ENCODE peak calls at places on chromosomes 1 and 21, in seven cellular contexts. One of them, this sample, is unnamed.

GRCh38 chr1:27623327-27624212 is 11.4 kb downstream of the FGR start:
- DNase-seq in endothelial cell of umbilical vein: no peak
- DNase-seq in PC-9: no peak
- DNase-seq in fibroblast of lung: no peak
- DNase-seq in astrocyte: no peak
- DNase-seq in HCT116: no peak
- DNase-seq in OCI-LY7: no peak
- DNase-seq in this sample: no peak

GRCh38 chr1:54500030-54500389 is 48.0 kb upstream of the ACOT11 start:
- DNase-seq in endothelial cell of umbilical vein: no peak
- DNase-seq in OCI-LY7: no peak
- DNase-seq in PC-9: no peak
- DNase-seq in HCT116: no peak
- DNase-seq in fibroblast of lung: no peak
- DNase-seq in astrocyte: no peak
- DNase-seq in this sample: no peak

GRCh38 chr1:215669806-215670485 is 102.8 kb downstream of the KCTD3 start:
- DNase-seq in fibroblast of lung: peak
- DNase-seq in PC-9: no peak
- DNase-seq in astrocyte: peak
- DNase-seq in OCI-LY7: no peak
- DNase-seq in endothelial cell of umbilical vein: no peak
- DNase-seq in HCT116: no peak
- DNase-seq in this sample: peak

GRCh38 chr1:57674803-57675202 is 250.9 kb upstream of the DAB1 start:
- DNase-seq in HCT116: no peak
- DNase-seq in fibroblast of lung: no peak
- DNase-seq in endothelial cell of umbilical vein: no peak
- DNase-seq in PC-9: no peak
- DNase-seq in astrocyte: no peak
- DNase-seq in OCI-LY7: no peak
- DNase-seq in this sample: no peak

GRCh38 chr1:87869563-87869962 is 540.9 kb downstream of the LMO4 start:
- DNase-seq in OCI-LY7: no peak
- DNase-seq in HCT116: no peak
- DNase-seq in fibroblast of lung: peak
- DNase-seq in endothelial cell of umbilical vein: peak
- DNase-seq in PC-9: no peak
- DNase-seq in astrocyte: peak
- DNase-seq in this sample: peak

GRCh38 chr1:230163719-230164118 is 96.7 kb downstream of the GALNT2 start:
- DNase-seq in fibroblast of lung: no peak
- DNase-seq in endothelial cell of umbilical vein: no peak
- DNase-seq in astrocyte: no peak
- DNase-seq in OCI-LY7: no peak
- DNase-seq in HCT116: no peak
- DNase-seq in PC-9: no peak
- DNase-seq in this sample: no peak

GRCh38 chr1:116842654-116843053 is 67.1 kb upstream of the PTGFRN start:
- DNase-seq in fibroblast of lung: no peak
- DNase-seq in OCI-LY7: no peak
- DNase-seq in endothelial cell of umbilical vein: peak
- DNase-seq in HCT116: no peak
- DNase-seq in PC-9: no peak
- DNase-seq in astrocyte: no peak
- DNase-seq in this sample: no peak

GRCh38 chr1:26220199-26220912 is 13.6 kb upstream of the CEP85 start:
- DNase-seq in OCI-LY7: no peak
- DNase-seq in PC-9: no peak
- DNase-seq in HCT116: no peak
- DNase-seq in astrocyte: no peak
- DNase-seq in fibroblast of lung: peak
- DNase-seq in endothelial cell of umbilical vein: no peak
- DNase-seq in this sample: no peak

GRCh38 chr1:36134805-36135339 is 9.8 kb upstream of the COL8A2 start:
- DNase-seq in endothelial cell of umbilical vein: peak
- DNase-seq in astrocyte: peak
- DNase-seq in fibroblast of lung: peak
- DNase-seq in PC-9: peak
- DNase-seq in HCT116: no peak
- DNase-seq in OCI-LY7: peak
- DNase-seq in this sample: peak

GRCh38 chr1:81478217-81478616 is 322.5 kb upstream of the ADGRL2 start:
- DNase-seq in PC-9: no peak
- DNase-seq in astrocyte: no peak
- DNase-seq in HCT116: no peak
- DNase-seq in OCI-LY7: no peak
- DNase-seq in fibroblast of lung: peak
- DNase-seq in endothelial cell of umbilical vein: no peak
- DNase-seq in this sample: no peak

GRCh38 chr1:185956881-185957280 is 222.7 kb downstream of the HMCN1 start:
- DNase-seq in HCT116: no peak
- DNase-seq in astrocyte: peak
- DNase-seq in endothelial cell of umbilical vein: peak
- DNase-seq in PC-9: no peak
- DNase-seq in OCI-LY7: no peak
- DNase-seq in fibroblast of lung: peak
- DNase-seq in this sample: no peak

GRCh38 chr1:240201931-240202330 is 110.2 kb downstream of the FMN2 start:
- DNase-seq in endothelial cell of umbilical vein: no peak
- DNase-seq in HCT116: no peak
- DNase-seq in fibroblast of lung: no peak
- DNase-seq in PC-9: no peak
- DNase-seq in astrocyte: no peak
- DNase-seq in OCI-LY7: no peak
- DNase-seq in this sample: no peak
- H2AFZ ChIP-seq in endothelial cell of umbilical vein: no peak
- H2AFZ ChIP-seq in HCT116: no peak
- H2AFZ ChIP-seq in fibroblast of lung: no peak
- H2AFZ ChIP-seq in PC-9: no peak
- H2AFZ ChIP-seq in astrocyte: no peak
- H2AFZ ChIP-seq in OCI-LY7: no peak
- H2AFZ ChIP-seq in this sample: no peak

DNA sequence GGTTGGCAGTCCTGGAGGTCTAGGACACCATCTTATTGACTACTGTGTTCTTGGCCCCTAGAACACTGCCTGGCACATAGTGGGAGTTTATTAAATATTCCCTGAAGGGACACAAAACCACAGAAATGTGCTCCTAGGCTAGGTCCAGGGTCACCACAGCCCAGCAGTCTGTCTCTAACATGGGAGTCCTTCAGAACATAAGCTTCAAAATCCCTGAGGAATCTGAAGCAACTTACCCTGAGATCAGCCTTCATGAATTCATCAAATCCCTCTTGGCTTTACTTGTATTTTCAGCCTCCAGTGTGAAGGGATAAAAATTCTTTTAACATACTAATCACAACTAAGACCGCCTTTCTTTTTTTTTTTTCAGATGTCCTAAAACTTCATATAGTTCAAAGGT is 32.7 kb upstream of the BCAR3 start:
- DNase-seq in astrocyte: no peak
- DNase-seq in HCT116: no peak
- DNase-seq in endothelial cell of umbilical vein: no peak
- DNase-seq in PC-9: no peak
- DNase-seq in OCI-LY7: no peak
- DNase-seq in fibroblast of lung: no peak
- DNase-seq in this sample: no peak
- H2AFZ ChIP-seq in astrocyte: no peak
- H2AFZ ChIP-seq in HCT116: no peak
- H2AFZ ChIP-seq in endothelial cell of umbilical vein: no peak
- H2AFZ ChIP-seq in PC-9: no peak
- H2AFZ ChIP-seq in OCI-LY7: no peak
- H2AFZ ChIP-seq in fibroblast of lung: no peak
- H2AFZ ChIP-seq in this sample: no peak

GRCh38 chr1:111490220-111490619 is 13.2 kb downstream of the ADORA3 start:
- DNase-seq in PC-9: no peak
- DNase-seq in astrocyte: no peak
- DNase-seq in HCT116: no peak
- DNase-seq in endothelial cell of umbilical vein: no peak
- DNase-seq in OCI-LY7: no peak
- DNase-seq in fibroblast of lung: no peak
- DNase-seq in this sample: no peak
- H2AFZ ChIP-seq in PC-9: no peak
- H2AFZ ChIP-seq in astrocyte: no peak
- H2AFZ ChIP-seq in HCT116: no peak
- H2AFZ ChIP-seq in endothelial cell of umbilical vein: no peak
- H2AFZ ChIP-seq in OCI-LY7: no peak
- H2AFZ ChIP-seq in fibroblast of lung: no peak
- H2AFZ ChIP-seq in this sample: no peak

GRCh38 chr1:19485362-19486187 is at the start of gene CAPZB:
- DNase-seq in OCI-LY7: peak
- DNase-seq in fibroblast of lung: peak
- DNase-seq in PC-9: peak
- DNase-seq in HCT116: peak
- DNase-seq in endothelial cell of umbilical vein: peak
- DNase-seq in astrocyte: peak
- DNase-seq in this sample: peak
- H2AFZ ChIP-seq in OCI-LY7: peak
- H2AFZ ChIP-seq in fibroblast of lung: peak
- H2AFZ ChIP-seq in PC-9: peak
- H2AFZ ChIP-seq in HCT116: no peak
- H2AFZ ChIP-seq in endothelial cell of umbilical vein: peak
- H2AFZ ChIP-seq in astrocyte: peak
- H2AFZ ChIP-seq in this sample: peak

GRCh38 chr21:42106425-42106824 is 35.3 kb downstream of the UMODL1 start:
- DNase-seq in PC-9: no peak
- DNase-seq in astrocyte: no peak
- DNase-seq in HCT116: no peak
- DNase-seq in OCI-LY7: no peak
- DNase-seq in endothelial cell of umbilical vein: no peak
- DNase-seq in fibroblast of lung: no peak
- DNase-seq in this sample: no peak

GRCh38 chr21:42107881-42108553 is 36.9 kb downstream of the UMODL1 start:
- DNase-seq in HCT116: no peak
- DNase-seq in OCI-LY7: peak
- DNase-seq in PC-9: peak
- DNase-seq in endothelial cell of umbilical vein: peak
- DNase-seq in astrocyte: peak
- DNase-seq in fibroblast of lung: peak
- DNase-seq in this sample: peak

GRCh38 chr21:42108554-42108885 is 37.4 kb downstream of the UMODL1 start:
- DNase-seq in PC-9: no peak
- DNase-seq in HCT116: no peak
- DNase-seq in astrocyte: no peak
- DNase-seq in OCI-LY7: no peak
- DNase-seq in fibroblast of lung: no peak
- DNase-seq in endothelial cell of umbilical vein: no peak
- DNase-seq in this sample: no peak

GRCh38 chr21:42105916-42106315 is 34.8 kb downstream of the UMODL1 start:
- DNase-seq in OCI-LY7: no peak
- DNase-seq in PC-9: no peak
- DNase-seq in HCT116: no peak
- DNase-seq in fibroblast of lung: no peak
- DNase-seq in astrocyte: no peak
- DNase-seq in endothelial cell of umbilical vein: no peak
- DNase-seq in this sample: no peak

DNA sequence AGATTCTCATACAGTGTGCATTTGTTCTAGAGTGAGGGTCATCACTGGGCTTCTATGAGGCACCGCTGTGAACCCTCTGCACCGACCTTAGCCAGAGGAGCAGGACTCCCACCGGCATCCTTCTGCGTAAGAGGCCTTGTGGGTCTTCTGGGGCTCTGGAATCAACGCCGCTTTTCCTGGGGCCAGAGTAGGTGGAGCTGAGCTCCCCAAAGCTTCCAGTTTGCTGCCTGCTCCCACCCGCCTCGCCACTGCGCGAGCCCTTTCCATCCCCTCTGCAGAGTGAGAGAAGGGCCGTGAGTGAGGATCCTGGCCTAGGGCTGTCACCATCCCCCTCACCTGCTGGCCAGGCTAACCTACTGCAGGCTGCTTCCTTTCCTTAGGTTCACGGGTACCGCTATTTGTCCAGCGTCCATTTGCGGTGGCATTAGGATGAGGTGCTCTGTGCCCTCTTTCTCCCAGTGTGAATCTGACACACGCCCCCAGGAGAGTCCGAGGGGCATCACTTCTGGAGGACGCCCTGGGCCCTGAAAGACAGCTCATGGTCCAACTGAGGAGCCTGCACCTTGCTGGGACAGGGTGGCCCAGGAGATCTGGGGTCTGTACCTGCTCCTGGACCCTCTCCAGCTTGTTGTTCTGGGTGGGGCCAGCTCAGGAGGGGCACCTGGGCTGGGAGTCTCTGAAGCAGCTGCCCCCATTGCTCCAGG is 36.2 kb downstream of the UMODL1 start:
- DNase-seq in astrocyte: no peak
- DNase-seq in OCI-LY7: no peak
- DNase-seq in PC-9: no peak
- DNase-seq in endothelial cell of umbilical vein: no peak
- DNase-seq in fibroblast of lung: no peak
- DNase-seq in HCT116: no peak
- DNase-seq in this sample: no peak
- H2AFZ ChIP-seq in astrocyte: no peak
- H2AFZ ChIP-seq in OCI-LY7: no peak
- H2AFZ ChIP-seq in PC-9: no peak
- H2AFZ ChIP-seq in endothelial cell of umbilical vein: no peak
- H2AFZ ChIP-seq in fibroblast of lung: no peak
- H2AFZ ChIP-seq in HCT116: no peak
- H2AFZ ChIP-seq in this sample: peak

GRCh38 chr1:94100129-94100784 is 20.7 kb downstream of the ABCA4 start:
- DNase-seq in astrocyte: no peak
- DNase-seq in PC-9: no peak
- DNase-seq in OCI-LY7: no peak
- DNase-seq in HCT116: no peak
- DNase-seq in endothelial cell of umbilical vein: no peak
- DNase-seq in fibroblast of lung: no peak
- DNase-seq in this sample: no peak
- H2AFZ ChIP-seq in astrocyte: no peak
- H2AFZ ChIP-seq in PC-9: no peak
- H2AFZ ChIP-seq in OCI-LY7: no peak
- H2AFZ ChIP-seq in HCT116: no peak
- H2AFZ ChIP-seq in endothelial cell of umbilical vein: no peak
- H2AFZ ChIP-seq in fibroblast of lung: no peak
- H2AFZ ChIP-seq in this sample: no peak